ENCODE peak calls at places on chromosome 20, in ten cellular contexts. D is astrocyte of the spinal cord, I is retinal pigment epithelial cell, X is cardiac muscle cell, Q is tibial artery, E is lower leg skin, H is astrocyte, G is epithelial cell of esophagus, N is heart left ventricle, J is MM.1S. U is an unnamed sample.

GRCh38 chr20:18496042-18496441 is 983 bp downstream of the RBBP9 start:
- DNase-seq in D (no peak), I (no peak), X (peak; percentile 13), Q (no peak), E (no peak), H (peak; percentile 6), G (peak; percentile 42), N (no peak), J (peak; percentile 9), U (peak; percentile 1)

GRCh38 chr20:52746190-52746589 is 226.0 kb upstream of the TSHZ2 start:
- DNase-seq in D (no peak), I (no peak), X (peak; percentile 29), Q (no peak), E (no peak), H (no peak), G (no peak), N (no peak), J (no peak), U (no peak)

GRCh38 chr20:46954490-46955038 is 59.9 kb downstream of the EYA2 start:
- DNase-seq in D (peak; percentile 97), I (no peak), X (peak; percentile 85), Q (no peak), E (no peak), H (peak; percentile 99), G (peak; percentile 92), N (no peak), J (no peak), U (peak; percentile 90)

GRCh38 chr20:45968081-45968671 is 3.8 kb downstream of the ZNF335 start:
- DNase-seq in D (no peak), I (no peak), X (no peak), Q (no peak), E (no peak), H (no peak), G (no peak), N (no peak), J (no peak), U (no peak)

GRCh38 chr20:36275441-36276189 is 30.5 kb upstream of the DLGAP4 start:
- DNase-seq in D (no peak), I (no peak), X (no peak), Q (no peak), E (peak; percentile 42), H (no peak), G (no peak), N (no peak), J (no peak), U (no peak)

GRCh38 chr20:61967300-61967699 is 98.4 kb downstream of the TAF4 start:
- DNase-seq in D (no peak), I (no peak), X (no peak), Q (no peak), E (peak; percentile 60), H (no peak), G (no peak), N (no peak), J (no peak), U (no peak)

GRCh38 chr20:53926428-53927028 is 143.9 kb downstream of the BCAS1 start:
- DNase-seq in D (peak; percentile 91), I (no peak), X (peak; percentile 94), Q (no peak), E (peak; percentile 82), H (peak; percentile 99), G (peak; percentile 100), N (no peak), J (no peak), U (peak; percentile 85)

GRCh38 chr20:46694484-46694883 is 5.2 kb upstream of the TP53RK start:
- DNase-seq in D (peak; percentile 18), I (no peak), X (peak; percentile 85), Q (no peak), E (no peak), H (no peak), G (peak; percentile 30), N (no peak), J (peak; percentile 38), U (no peak)

DNA sequence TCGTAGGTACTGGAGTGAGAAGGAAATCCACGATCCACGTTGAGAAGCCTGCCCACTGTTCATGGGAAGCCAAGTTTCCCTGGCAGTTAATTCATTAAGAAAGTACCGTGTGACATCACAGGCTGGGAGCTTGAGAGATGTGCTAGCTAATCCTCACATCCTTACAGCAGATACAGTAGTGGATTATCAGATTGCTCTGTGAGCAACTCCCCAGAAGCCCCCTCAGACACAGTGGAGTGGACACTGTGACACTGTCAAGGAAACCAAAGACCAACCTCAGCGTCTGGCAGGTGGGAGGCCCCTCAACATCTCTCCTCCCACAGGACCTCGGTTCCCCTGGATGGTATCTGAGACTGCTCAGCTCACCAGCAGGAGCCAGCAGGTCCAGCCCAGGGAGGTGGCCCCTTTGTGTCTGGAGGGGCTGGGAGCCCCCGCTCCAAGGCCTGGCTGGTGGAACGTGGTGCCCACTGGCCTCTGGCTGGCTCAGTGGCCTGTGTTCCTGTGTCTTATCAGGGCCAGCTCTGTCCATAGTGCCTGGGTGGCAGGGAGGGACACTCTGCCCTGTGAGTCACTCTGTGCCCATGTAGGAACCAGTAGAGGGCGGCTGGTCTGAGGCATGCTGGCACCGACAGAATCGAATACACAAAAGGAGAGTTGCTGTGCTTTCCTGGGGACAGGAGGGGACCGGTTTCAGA is 7.2 kb downstream of the PYGB start:
- DNase-seq in D (no peak), I (no peak), X (no peak), Q (peak; percentile 41), E (peak; percentile 80), H (no peak), G (peak; percentile 33), N (no peak), J (no peak), U (no peak)
- TF ChIP-seq CTCF in D (no peak), I (no peak), X (no peak), Q (peak; percentile 17), E (no peak), H (no peak), G (no peak), N (peak; percentile 8), J (no peak), U (no peak)

GRCh38 chr20:63976980-63977391 is 2.5 kb downstream of the SAMD10 start:
- DNase-seq in D (no peak), I (no peak), X (no peak), Q (no peak), E (no peak), H (no peak), G (no peak), N (peak; percentile 60), J (no peak), U (no peak)

GRCh38 chr20:63979549-63980316 is at the start of gene SAMD10:
- DNase-seq in D (peak; percentile 32), I (no peak), X (peak; percentile 37), Q (no peak), E (no peak), H (peak; percentile 25), G (peak; percentile 42), N (peak; percentile 78), J (peak; percentile 67), U (peak; percentile 44)

GRCh38 chr20:63978319-63979220 is 872 bp downstream of the SAMD10 start:
- DNase-seq in D (peak; percentile 30), I (no peak), X (peak; percentile 49), Q (no peak), E (peak; percentile 92), H (no peak), G (peak; percentile 83), N (peak; percentile 88), J (peak; percentile 83), U (no peak)

GRCh38 chr20:63979221-63979548 is 257 bp downstream of the SAMD10 start:
- DNase-seq in D (no peak), I (no peak), X (no peak), Q (no peak), E (no peak), H (no peak), G (no peak), N (peak; percentile 57), J (no peak), U (no peak)

GRCh38 chr20:63977392-63978276 is 1.8 kb downstream of the SAMD10 start:
- DNase-seq in D (peak; percentile 78), I (no peak), X (peak; percentile 75), Q (no peak), E (no peak), H (peak; percentile 68), G (peak; percentile 73), N (peak; percentile 48), J (no peak), U (no peak)
- H3K4me3 ChIP-seq in D (no peak overlapping the region), I (no peak overlapping the region), X (no peak overlapping the region), Q (no peak overlapping the region), E (no peak overlapping the region), H (peak overlapping the region; percentile 33), G (no peak overlapping the region), N (no peak overlapping the region), J (peak overlapping the region; percentile 72), U (no peak overlapping the region)

GRCh38 chr20:59181936-59182335 is 18.3 kb downstream of the ZNF831 start:
- DNase-seq in D (no peak), I (no peak), X (no peak), Q (no peak), E (no peak), H (no peak), G (no peak), N (no peak), J (no peak), U (no peak)

GRCh38 chr20:59179988-59180387 is 16.4 kb downstream of the ZNF831 start:
- DNase-seq in D (no peak), I (no peak), X (no peak), Q (no peak), E (no peak), H (no peak), G (no peak), N (no peak), J (no peak), U (no peak)

GRCh38 chr20:59176812-59177211 is 13.2 kb downstream of the ZNF831 start:
- DNase-seq in D (no peak), I (no peak), X (no peak), Q (no peak), E (no peak), H (no peak), G (no peak), N (no peak), J (no peak), U (no peak)

GRCh38 chr20:59177266-59178250 is 13.9 kb downstream of the ZNF831 start:
- DNase-seq in D (no peak), I (no peak), X (no peak), Q (no peak), E (no peak), H (no peak), G (no peak), N (no peak), J (no peak), U (no peak)

DNA sequence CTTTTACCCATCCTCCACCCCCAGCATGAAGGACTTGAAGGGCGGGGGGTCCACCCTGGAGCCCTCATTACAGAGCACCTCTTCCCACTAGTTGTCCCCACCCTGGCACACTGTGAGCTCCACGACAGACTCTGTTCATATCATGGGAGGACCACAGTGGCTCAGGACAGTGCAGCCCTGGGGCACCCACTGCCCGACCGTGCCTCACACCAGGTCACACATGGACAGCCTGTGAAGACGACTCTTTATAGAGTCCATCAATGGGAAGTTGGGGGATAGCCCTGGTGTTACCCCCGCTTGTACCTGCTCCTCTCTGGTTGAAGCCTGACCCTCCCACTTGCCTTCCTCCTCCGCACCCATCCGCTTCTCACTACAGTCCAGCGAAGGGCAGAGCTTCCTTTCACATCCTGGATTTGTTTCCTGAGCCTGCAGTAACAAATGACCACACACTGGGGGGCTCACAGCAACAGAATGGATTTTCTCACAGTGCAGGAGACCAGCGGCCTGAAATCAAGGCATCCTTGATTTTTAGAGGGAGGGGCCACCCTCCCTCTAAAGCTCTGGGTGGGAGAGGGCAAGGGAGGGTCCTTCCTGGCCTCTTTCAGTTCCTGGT is 15.5 kb downstream of the ZNF831 start:
- DNase-seq in D (no peak), I (no peak), X (no peak), Q (no peak), E (no peak), H (no peak), G (no peak), N (no peak), J (no peak), U (no peak)
- TF ChIP-seq CTCF in D (no peak), I (no peak), X (no peak), Q (no peak), E (no peak), H (no peak), G (no peak), N (no peak), J (no peak), U (no peak)

DNA sequence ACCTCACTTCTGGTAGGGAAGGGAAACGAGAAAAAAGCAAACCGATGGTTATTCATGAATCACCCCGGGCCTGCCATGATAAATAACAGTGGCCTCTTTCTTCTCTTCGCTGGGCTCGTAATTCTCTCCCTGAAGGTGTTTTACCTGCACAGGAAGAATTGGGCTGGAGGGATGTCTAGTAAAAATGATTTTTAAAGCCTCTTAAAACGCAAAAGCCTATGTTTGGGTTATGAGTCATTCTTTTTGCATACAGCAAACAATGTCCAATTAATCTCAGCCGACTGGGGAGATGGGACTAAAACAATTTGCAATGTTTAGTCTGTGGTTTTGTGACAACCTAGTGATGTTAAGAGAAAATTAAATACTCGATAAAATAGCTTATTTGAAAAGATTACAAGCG is 16.7 kb downstream of the LINC00237 start:
- DNase-seq in D (no peak), I (no peak), X (no peak), Q (no peak), E (no peak), H (no peak), G (no peak), N (no peak), J (no peak), U (no peak)
- H3K4me3 ChIP-seq in D (no peak overlapping the region), I (no peak overlapping the region), X (no peak overlapping the region), Q (no peak overlapping the region), E (no peak overlapping the region), H (no peak overlapping the region), G (no peak overlapping the region), N (no peak overlapping the region), J (no peak overlapping the region), U (no peak overlapping the region)

U was measured in foreskin fibroblast.